ENCODE peak calls at places on chromosome 10, in eight cellular contexts. J is Caco-2; T is HCT116; H is mammary epithelial cell; D is heart left ventricle; A is Jurkat, Clone E6-1; C is CD4-positive, alpha-beta memory T cell; S is left ventricle myocardium inferior. R is an unnamed sample.

GRCh38 chr10:78283069-78283682 is 249.5 kb downstream of the RPS24 start:
- DNase-seq in T (no peak), J (no peak), A (no peak), H (no peak), S (no peak), D (no peak), C (no peak), R (no peak)

GRCh38 chr10:122181055-122181732 is 89.9 kb upstream of the BTBD16 start:
- DNase-seq in A (no peak), D (no peak), T (no peak), C (no peak), S (no peak), J (no peak), H (peak), R (no peak)

GRCh38 chr10:49662169-49662830 is 17.2 kb upstream of the C10orf53 start:
- DNase-seq in T (no peak), H (no peak), C (no peak), A (no peak), D (no peak), J (no peak), S (no peak), R (no peak)

GRCh38 chr10:86333813-86334514 is 32.6 kb downstream of the GRID1 start:
- DNase-seq in D (no peak), A (peak), H (no peak), S (no peak), C (no peak), T (no peak), J (peak), R (no peak)

GRCh38 chr10:110065269-110065668 is 57.5 kb downstream of the ADD3 start:
- DNase-seq in C (no peak), H (no peak), D (no peak), T (no peak), J (no peak), A (no peak), S (no peak), R (no peak)

GRCh38 chr10:91598211-91598981 is 34.5 kb downstream of the PPP1R3C start:
- DNase-seq in H (peak), J (no peak), T (peak), C (no peak), A (no peak), S (no peak), D (no peak), R (no peak)

GRCh38 chr10:60388709-60389241 is 900 bp downstream of the ANK3 start:
- DNase-seq in C (no peak), S (no peak), J (no peak), T (no peak), H (no peak), A (no peak), D (no peak), R (no peak)

GRCh38 chr10:79069325-79070090 is 742 bp downstream of the ZMIZ1 start:
- DNase-seq in A (no peak), D (peak), J (no peak), H (peak), C (peak), T (no peak), S (peak), R (no peak)

GRCh38 chr10:14670551-14671240 is 104.0 kb downstream of the FAM107B start:
- DNase-seq in H (no peak), D (no peak), T (no peak), A (no peak), C (no peak), J (no peak), S (no peak), R (no peak)

GRCh38 chr10:97399843-97400545 is 1.1 kb downstream of the RRP12 start:
- DNase-seq in C (peak), S (no peak), A (no peak), H (peak), J (peak), D (peak), T (peak), R (no peak)

GRCh38 chr10:35635576-35635975 is 6.5 kb downstream of the FZD8 start:
- DNase-seq in T (peak), J (peak), D (no peak), S (no peak), H (peak), A (peak), C (no peak), R (no peak)

GRCh38 chr10:24723788-24724380 is at the start of gene ARHGAP21:
- DNase-seq in J (peak), A (no peak), D (peak), T (no peak), H (peak), C (peak), S (peak), R (no peak)

GRCh38 chr10:92126100-92126650 is 164.7 kb downstream of the CPEB3 start:
- DNase-seq in A (no peak), T (no peak), C (no peak), H (peak), S (no peak), D (no peak), J (no peak), R (no peak)

DNA sequence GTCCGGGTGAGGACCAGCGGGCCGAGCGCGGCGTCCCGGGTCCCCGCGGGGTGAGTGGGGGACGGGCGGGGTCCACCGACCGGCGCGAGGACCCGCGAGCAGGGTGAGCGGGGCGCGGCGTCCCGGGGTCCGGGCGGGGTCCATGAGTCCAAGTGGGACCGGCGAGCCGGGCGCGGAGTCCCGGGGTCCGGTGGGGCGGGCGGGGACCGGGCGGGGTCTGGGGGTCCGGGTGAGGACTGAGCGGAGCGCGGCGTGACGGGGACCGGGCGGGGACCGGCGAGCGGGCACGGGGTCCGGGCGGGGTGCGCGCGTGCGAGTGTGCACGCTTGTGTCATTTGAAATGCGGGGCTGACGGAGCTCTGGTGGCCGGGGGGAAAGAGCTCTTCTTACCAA is 750 bp downstream of the CELF2 start:
- DNase-seq in J (no peak), D (peak), S (peak), A (no peak), T (no peak), C (no peak), H (no peak), R (no peak)
- H3K4me3 ChIP-seq in J (peak), D (peak), S (peak), A (peak), T (no peak), C (no peak), H (no peak), R (peak)

GRCh38 chr10:100830728-100831110 is 82.0 kb upstream of the SLF2 start:
- DNase-seq in D (no peak), C (no peak), H (no peak), A (no peak), S (no peak), J (no peak), T (no peak), R (no peak)
- H3K4me3 ChIP-seq in D (no peak), C (no peak), H (no peak), A (no peak), S (no peak), J (no peak), T (no peak), R (no peak)

DNA sequence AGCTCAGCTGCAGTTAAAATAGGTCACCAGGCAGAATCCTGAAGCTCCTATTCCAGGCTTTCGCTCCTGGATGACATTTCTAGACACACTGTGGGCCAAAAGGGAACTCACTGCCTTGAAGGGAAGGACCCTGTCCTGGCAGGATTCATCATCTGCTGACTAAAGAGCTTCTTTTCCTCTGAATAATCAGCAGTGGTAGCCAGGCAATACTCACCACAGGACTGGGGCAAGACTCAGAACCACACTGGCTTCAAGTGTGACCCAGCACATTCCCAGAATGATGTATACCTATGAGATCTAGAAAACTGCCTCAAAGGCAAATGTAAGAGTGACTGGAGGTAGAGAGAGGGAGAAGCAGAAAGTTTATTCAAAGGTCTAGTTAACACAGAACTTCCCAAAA is 29.5 kb upstream of the EBF3 start:
- DNase-seq in A (no peak), H (peak), J (no peak), S (no peak), T (no peak), C (no peak), D (no peak), R (no peak)
- H3K4me3 ChIP-seq in A (no peak), H (no peak), J (no peak), S (no peak), T (no peak), C (no peak), D (no peak), R (no peak)

GRCh38 chr10:63214586-63214985 is 81.5 kb downstream of the NRBF2 start:
- DNase-seq in A (no peak), C (no peak), H (no peak), T (no peak), D (no peak), S (no peak), J (no peak), R (no peak)
- H3K4me3 ChIP-seq in A (no peak), C (no peak), H (no peak), T (no peak), D (no peak), S (no peak), J (no peak), R (no peak)

GRCh38 chr10:67553266-67553665 is 142.7 kb downstream of the CTNNA3 start:
- DNase-seq in A (no peak), T (no peak), C (no peak), H (no peak), S (no peak), J (no peak), D (no peak), R (no peak)

GRCh38 chr10:67550838-67551402 is 145.1 kb downstream of the CTNNA3 start:
- DNase-seq in C (no peak), D (peak), S (no peak), H (no peak), A (no peak), J (no peak), T (no peak), R (no peak)

GRCh38 chr10:67550042-67550441 is 146.0 kb downstream of the CTNNA3 start:
- DNase-seq in C (no peak), J (no peak), A (no peak), D (no peak), T (no peak), S (no peak), H (no peak), R (no peak)

DNA sequence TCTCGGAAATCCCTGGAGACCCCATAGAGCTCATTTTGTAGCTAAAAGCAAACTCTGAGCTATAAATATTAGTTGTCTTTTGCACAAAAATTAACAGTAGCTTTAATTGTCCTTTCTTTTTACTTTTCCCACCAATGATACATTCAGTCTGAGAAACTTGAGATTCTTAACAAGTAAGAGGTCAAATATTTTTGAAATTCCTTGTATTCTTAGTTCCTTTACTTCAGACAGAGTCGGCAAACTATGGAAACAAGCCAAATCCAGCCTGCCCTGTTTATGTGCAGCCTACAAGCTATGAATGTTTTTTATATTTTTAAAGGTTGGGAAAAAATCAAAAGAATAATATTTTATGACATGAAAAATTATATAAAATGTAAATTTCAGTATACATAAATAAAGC is 146.6 kb downstream of the CTNNA3 start:
- DNase-seq in D (no peak), H (no peak), C (no peak), A (no peak), J (no peak), T (no peak), S (no peak), R (no peak)
- H3K4me3 ChIP-seq in D (no peak), H (no peak), C (no peak), A (no peak), J (no peak), T (no peak), S (no peak), R (no peak)

DNA sequence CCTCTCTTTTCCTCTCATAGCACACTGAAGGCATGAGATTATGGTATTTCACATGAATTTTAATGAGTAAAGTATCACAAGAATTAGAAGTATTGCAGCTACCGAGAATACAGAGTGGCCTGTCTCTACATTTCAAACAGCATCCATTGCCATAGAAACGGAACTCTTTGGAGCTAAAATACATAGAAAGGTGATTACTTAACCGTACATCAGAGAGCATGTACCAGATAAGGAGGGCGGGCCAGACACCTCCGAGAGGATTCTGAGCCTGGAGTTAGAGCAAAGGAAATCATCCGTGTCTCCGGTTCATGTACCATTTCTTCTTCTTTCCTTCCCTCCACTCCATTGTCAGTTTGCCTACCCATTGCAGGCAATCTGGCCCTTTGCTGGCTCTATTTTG is 196.7 kb downstream of the KLF6 start:
- DNase-seq in S (no peak), J (no peak), A (no peak), D (no peak), C (no peak), T (no peak), H (no peak), R (no peak)
- H3K4me3 ChIP-seq in S (no peak), J (no peak), A (no peak), D (no peak), C (no peak), T (no peak), H (no peak), R (no peak)

GRCh38 chr10:133329401-133330202 is 7.1 kb downstream of the CALY start:
- DNase-seq in J (peak), S (peak), A (peak), C (peak), D (peak), H (peak), T (no peak), R (no peak)
- H3K4me3 ChIP-seq in J (peak), S (peak), A (peak), C (no peak), D (peak), H (peak), T (peak), R (no peak)

DNA sequence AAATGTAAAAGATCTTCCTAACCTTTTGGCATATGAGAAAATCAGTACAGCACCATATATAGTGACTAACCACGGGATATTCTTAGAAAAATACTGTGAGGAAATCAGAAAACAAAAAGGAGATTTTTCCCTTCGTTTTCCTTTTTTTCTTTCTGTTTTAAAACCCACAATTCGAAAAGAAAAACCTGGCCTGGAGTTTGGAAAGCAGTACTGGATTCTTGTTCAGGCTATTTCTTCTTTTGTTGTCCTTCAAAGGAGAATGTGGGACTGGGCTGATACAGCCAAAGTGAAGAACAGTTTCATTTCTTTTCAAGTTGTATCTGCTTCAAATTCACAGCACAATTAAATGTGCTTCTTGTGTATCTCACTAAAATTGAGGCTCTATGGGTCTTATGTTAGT is 156.8 kb upstream of the PHYHIPL start:
- DNase-seq in T (no peak), A (no peak), D (no peak), J (no peak), S (no peak), C (no peak), H (no peak), R (no peak)
- H3K4me3 ChIP-seq in T (no peak), A (no peak), D (peak), J (no peak), S (peak), C (no peak), H (no peak), R (no peak)

GRCh38 chr10:131249957-131250347 is 61.6 kb downstream of the TCERG1L start:
- DNase-seq in H (no peak), D (no peak), J (no peak), A (no peak), C (no peak), T (no peak), S (no peak), R (no peak)

GRCh38 chr10:131249238-131249956 is 62.1 kb downstream of the TCERG1L start:
- DNase-seq in J (no peak), C (no peak), S (no peak), H (no peak), A (no peak), D (no peak), T (no peak), R (no peak)

GRCh38 chr10:131248376-131249165 is 63.0 kb downstream of the TCERG1L start:
- DNase-seq in H (no peak), C (no peak), T (no peak), A (no peak), D (no peak), S (no peak), J (no peak), R (no peak)

GRCh38 chr10:131251146-131251541 is 60.4 kb downstream of the TCERG1L start:
- DNase-seq in C (no peak), S (no peak), H (no peak), A (no peak), D (no peak), T (no peak), J (no peak), R (no peak)

DNA sequence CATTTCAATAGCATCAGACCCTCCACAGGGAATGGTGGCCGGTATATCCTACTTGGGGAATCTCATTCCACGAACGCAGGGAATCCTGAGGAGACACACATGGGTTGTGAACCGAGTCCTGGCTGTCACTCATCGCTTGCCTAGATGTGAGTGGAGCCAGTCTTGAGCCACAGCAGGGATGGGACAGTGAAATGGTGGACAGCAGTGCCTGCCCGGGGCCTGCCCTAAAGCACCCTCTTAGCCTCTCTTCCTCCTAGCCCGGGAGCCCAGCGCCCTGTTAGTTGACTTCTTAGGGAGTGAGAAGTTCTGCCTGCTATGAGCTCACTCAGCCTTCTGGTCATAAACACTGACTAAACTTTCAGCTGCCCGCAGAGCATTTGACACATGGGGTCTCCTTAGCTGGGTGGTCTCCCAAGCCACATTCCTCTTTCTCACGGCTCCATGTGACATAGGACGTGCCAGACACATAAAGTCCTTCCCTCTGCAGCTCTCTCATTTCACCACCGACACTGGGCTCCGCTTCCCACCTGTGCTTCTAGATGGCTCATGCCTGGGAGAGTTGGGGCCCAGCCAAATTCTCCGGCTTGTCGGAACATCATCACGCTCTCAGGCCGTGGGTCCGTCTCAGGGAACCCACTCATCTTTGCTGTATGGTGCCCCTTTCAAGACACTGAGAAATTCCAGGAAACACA is 60.9 kb downstream of the TCERG1L start:
- DNase-seq in A (no peak), T (no peak), C (no peak), J (no peak), S (no peak), H (no peak), D (no peak), R (no peak)
- H3K4me3 ChIP-seq in A (no peak), T (no peak), C (no peak), J (no peak), S (no peak), H (no peak), D (no peak), R (no peak)

GRCh38 chr10:61634711-61635110 is 28.0 kb upstream of the CABCOCO1 start:
- DNase-seq in S (no peak), T (no peak), C (no peak), J (no peak), H (no peak), A (no peak), D (no peak), R (no peak)
- H3K4me3 ChIP-seq in S (no peak), T (no peak), C (no peak), J (no peak), H (no peak), A (no peak), D (no peak), R (no peak)

R was measured in esophagus squamous epithelium.